ENCODE peak calls at places on chromosomes 1 and 21, in five cellular contexts. One of them, this sample, is unnamed. For H3K9me3, the result is how much of the 10 kb centered on the place peaks cover.

GRCh38 chr1:34538481-34538880 is 216.4 kb upstream of the GJB5 start:
- DNase-seq in small intestine: no peak
- DNase-seq in esophagus squamous epithelium: no peak
- DNase-seq in MM.1S: no peak
- DNase-seq in tibial artery: no peak
- DNase-seq in this sample: no peak

GRCh38 chr1:8364528-8365442 is 46.9 kb downstream of the SLC45A1 start:
- DNase-seq in MM.1S: no peak
- DNase-seq in esophagus squamous epithelium: no peak
- DNase-seq in small intestine: no peak
- DNase-seq in tibial artery: peak
- DNase-seq in this sample: no peak

GRCh38 chr1:26530898-26531598 is 1.5 kb downstream of the RPS6KA1 start:
- DNase-seq in MM.1S: no peak
- DNase-seq in small intestine: peak
- DNase-seq in esophagus squamous epithelium: no peak
- DNase-seq in tibial artery: no peak
- DNase-seq in this sample: no peak

GRCh38 chr1:202958544-202959275 is 598 bp upstream of the ADIPOR1 start:
- DNase-seq in tibial artery: no peak
- DNase-seq in MM.1S: peak
- DNase-seq in esophagus squamous epithelium: no peak
- DNase-seq in small intestine: peak
- DNase-seq in this sample: no peak

GRCh38 chr21:45724994-45725843 is 81.7 kb downstream of the PCBP3 start:
- DNase-seq in small intestine: no peak
- DNase-seq in MM.1S: no peak
- DNase-seq in tibial artery: no peak
- DNase-seq in esophagus squamous epithelium: no peak
- DNase-seq in this sample: no peak

GRCh38 chr1:24999906-25000305 is 69.8 kb upstream of the RUNX3 start:
- DNase-seq in tibial artery: no peak
- DNase-seq in small intestine: no peak
- DNase-seq in esophagus squamous epithelium: no peak
- DNase-seq in MM.1S: no peak
- DNase-seq in this sample: no peak

GRCh38 chr1:8238141-8239038 is 79.5 kb upstream of the SLC45A1 start:
- DNase-seq in MM.1S: no peak
- DNase-seq in small intestine: no peak
- DNase-seq in esophagus squamous epithelium: no peak
- DNase-seq in tibial artery: no peak
- DNase-seq in this sample: no peak

GRCh38 chr1:181099152-181100014 is 10.9 kb downstream of the IER5 start:
- DNase-seq in tibial artery: peak
- DNase-seq in MM.1S: peak
- DNase-seq in esophagus squamous epithelium: no peak
- DNase-seq in small intestine: no peak
- DNase-seq in this sample: peak

GRCh38 chr1:153705484-153705883 is 22.4 kb upstream of the INTS3 start:
- DNase-seq in tibial artery: no peak
- DNase-seq in esophagus squamous epithelium: no peak
- DNase-seq in small intestine: no peak
- DNase-seq in MM.1S: no peak
- DNase-seq in this sample: no peak

GRCh38 chr1:163195728-163196448 is 6.8 kb downstream of the RGS5 start:
- DNase-seq in small intestine: peak
- DNase-seq in MM.1S: no peak
- DNase-seq in esophagus squamous epithelium: no peak
- DNase-seq in tibial artery: no peak
- DNase-seq in this sample: no peak

GRCh38 chr1:158274797-158275196 is 14.9 kb upstream of the CD1C start:
- DNase-seq in esophagus squamous epithelium: no peak
- DNase-seq in tibial artery: no peak
- DNase-seq in MM.1S: no peak
- DNase-seq in small intestine: no peak
- DNase-seq in this sample: no peak

GRCh38 chr1:183652547-183653467 is at the start of gene APOBEC4:
- DNase-seq in MM.1S: no peak
- DNase-seq in tibial artery: no peak
- DNase-seq in small intestine: peak
- DNase-seq in esophagus squamous epithelium: no peak
- DNase-seq in this sample: no peak

GRCh38 chr1:65062339-65062738 is 85.7 kb upstream of the AK4 start:
- DNase-seq in tibial artery: no peak
- DNase-seq in small intestine: no peak
- DNase-seq in MM.1S: no peak
- DNase-seq in esophagus squamous epithelium: no peak
- DNase-seq in this sample: no peak

GRCh38 chr1:223737342-223737741 is 25.0 kb downstream of the CAPN2 start:
- DNase-seq in small intestine: no peak
- DNase-seq in MM.1S: no peak
- DNase-seq in esophagus squamous epithelium: no peak
- DNase-seq in tibial artery: no peak
- DNase-seq in this sample: no peak

GRCh38 chr21:35779690-35780570 is 280.4 kb downstream of the SETD4 start:
- DNase-seq in tibial artery: no peak
- DNase-seq in small intestine: peak
- DNase-seq in MM.1S: no peak
- DNase-seq in esophagus squamous epithelium: no peak
- DNase-seq in this sample: no peak

GRCh38 chr1:13541435-13542215 is 27.8 kb upstream of the LRRC38 start:
- DNase-seq in MM.1S: peak
- DNase-seq in esophagus squamous epithelium: no peak
- DNase-seq in small intestine: no peak
- DNase-seq in tibial artery: no peak
- DNase-seq in this sample: no peak

GRCh38 chr1:35883681-35884155 is 709 bp downstream of the AGO1 start:
- DNase-seq in MM.1S: no peak
- DNase-seq in tibial artery: peak
- DNase-seq in small intestine: peak
- DNase-seq in esophagus squamous epithelium: no peak
- DNase-seq in this sample: peak

GRCh38 chr1:111880866-111881837 is 108.3 kb downstream of the KCND3 start:
- DNase-seq in tibial artery: no peak
- DNase-seq in esophagus squamous epithelium: no peak
- DNase-seq in MM.1S: no peak
- DNase-seq in small intestine: no peak
- DNase-seq in this sample: no peak

GRCh38 chr1:152143147-152143845 is 15.7 kb downstream of the RPTN start:
- DNase-seq in MM.1S: peak
- DNase-seq in esophagus squamous epithelium: no peak
- DNase-seq in tibial artery: no peak
- DNase-seq in small intestine: no peak
- DNase-seq in this sample: no peak

GRCh38 chr21:42147386-42148020 is 71.4 kb upstream of the ABCG1 start:
- DNase-seq in esophagus squamous epithelium: no peak
- DNase-seq in tibial artery: peak
- DNase-seq in MM.1S: no peak
- DNase-seq in small intestine: no peak
- DNase-seq in this sample: no peak

GRCh38 chr1:201675143-201675542 is 136.2 kb downstream of the NAV1 start:
- DNase-seq in tibial artery: no peak
- DNase-seq in small intestine: no peak
- DNase-seq in esophagus squamous epithelium: no peak
- DNase-seq in MM.1S: no peak
- DNase-seq in this sample: no peak

GRCh38 chr21:7953058-7953457 is 2568.3 kb upstream of the TPTE start:
- DNase-seq in MM.1S: no peak
- DNase-seq in tibial artery: no peak
- DNase-seq in esophagus squamous epithelium: no peak
- DNase-seq in small intestine: no peak
- DNase-seq in this sample: no peak
- H3K9me3 ChIP-seq in MM.1S: under half
- H3K9me3 ChIP-seq in tibial artery: half or more
- H3K9me3 ChIP-seq in esophagus squamous epithelium: half or more
- H3K9me3 ChIP-seq in small intestine: under half
- H3K9me3 ChIP-seq in this sample: half or more

GRCh38 chr21:38228115-38228514 is 28.7 kb upstream of the KCNJ15 start:
- DNase-seq in MM.1S: no peak
- DNase-seq in esophagus squamous epithelium: no peak
- DNase-seq in tibial artery: no peak
- DNase-seq in small intestine: no peak
- DNase-seq in this sample: no peak

GRCh38 chr21:38220270-38220737 is 36.5 kb upstream of the KCNJ15 start:
- DNase-seq in MM.1S: no peak
- DNase-seq in tibial artery: no peak
- DNase-seq in small intestine: no peak
- DNase-seq in esophagus squamous epithelium: no peak
- DNase-seq in this sample: no peak

GRCh38 chr21:38227401-38227800 is 29.4 kb upstream of the KCNJ15 start:
- DNase-seq in tibial artery: no peak
- DNase-seq in esophagus squamous epithelium: no peak
- DNase-seq in small intestine: no peak
- DNase-seq in MM.1S: no peak
- DNase-seq in this sample: no peak

GRCh38 chr21:38221594-38221993 is 35.2 kb upstream of the KCNJ15 start:
- DNase-seq in esophagus squamous epithelium: no peak
- DNase-seq in tibial artery: no peak
- DNase-seq in small intestine: no peak
- DNase-seq in MM.1S: no peak
- DNase-seq in this sample: no peak

GRCh38 chr21:38223893-38224540 is 32.8 kb upstream of the KCNJ15 start:
- DNase-seq in esophagus squamous epithelium: no peak
- DNase-seq in small intestine: no peak
- DNase-seq in tibial artery: no peak
- DNase-seq in MM.1S: no peak
- DNase-seq in this sample: peak
- H3K9me3 ChIP-seq in esophagus squamous epithelium: under half
- H3K9me3 ChIP-seq in small intestine: under half
- H3K9me3 ChIP-seq in tibial artery: under half
- H3K9me3 ChIP-seq in MM.1S: under half
- H3K9me3 ChIP-seq in this sample: half or more

GRCh38 chr1:23366146-23366545 is 3.5 kb downstream of the ZNF436 start:
- DNase-seq in MM.1S: no peak
- DNase-seq in tibial artery: no peak
- DNase-seq in small intestine: no peak
- DNase-seq in esophagus squamous epithelium: no peak
- DNase-seq in this sample: no peak

GRCh38 chr1:23357112-23357908 is 12.3 kb downstream of the ZNF436 start:
- DNase-seq in MM.1S: no peak
- DNase-seq in small intestine: no peak
- DNase-seq in esophagus squamous epithelium: no peak
- DNase-seq in tibial artery: no peak
- DNase-seq in this sample: no peak

GRCh38 chr1:23366598-23366997 is 3.0 kb downstream of the ZNF436 start:
- DNase-seq in small intestine: no peak
- DNase-seq in tibial artery: no peak
- DNase-seq in esophagus squamous epithelium: no peak
- DNase-seq in MM.1S: no peak
- DNase-seq in this sample: no peak

GRCh38 chr1:23358310-23358709 is 11.3 kb downstream of the ZNF436 start:
- DNase-seq in MM.1S: no peak
- DNase-seq in esophagus squamous epithelium: no peak
- DNase-seq in small intestine: no peak
- DNase-seq in tibial artery: no peak
- DNase-seq in this sample: no peak

GRCh38 chr1:23362218-23362713 is 7.4 kb downstream of the ZNF436 start:
- DNase-seq in small intestine: no peak
- DNase-seq in esophagus squamous epithelium: no peak
- DNase-seq in tibial artery: no peak
- DNase-seq in MM.1S: no peak
- DNase-seq in this sample: no peak
- H3K9me3 ChIP-seq in small intestine: under half
- H3K9me3 ChIP-seq in esophagus squamous epithelium: half or more
- H3K9me3 ChIP-seq in tibial artery: under half
- H3K9me3 ChIP-seq in MM.1S: under half
- H3K9me3 ChIP-seq in this sample: under half

DNA sequence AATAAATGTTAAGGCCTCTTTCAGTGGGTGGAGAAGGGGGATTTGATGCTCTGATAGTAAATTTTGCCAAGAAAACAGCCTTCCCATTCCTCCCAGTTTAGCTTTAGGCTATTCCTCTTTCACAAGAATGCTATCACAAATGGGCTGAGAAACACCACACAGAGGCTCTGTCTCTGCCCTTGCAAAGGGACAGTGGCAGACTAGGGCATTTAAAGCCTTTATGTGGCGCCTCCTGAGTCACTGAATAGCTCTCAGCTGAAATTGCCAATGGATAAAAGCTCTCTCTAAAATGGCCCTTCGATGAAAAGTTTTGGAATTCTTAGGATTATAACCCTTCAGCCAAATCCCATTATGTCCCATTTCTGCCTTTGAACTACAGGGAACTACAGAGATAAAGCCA is 1000.4 kb downstream of the ADGRL2 start:
- DNase-seq in small intestine: no peak
- DNase-seq in tibial artery: no peak
- DNase-seq in esophagus squamous epithelium: no peak
- DNase-seq in MM.1S: no peak
- DNase-seq in this sample: no peak
- H3K9me3 ChIP-seq in small intestine: under half
- H3K9me3 ChIP-seq in tibial artery: under half
- H3K9me3 ChIP-seq in esophagus squamous epithelium: under half
- H3K9me3 ChIP-seq in MM.1S: under half
- H3K9me3 ChIP-seq in this sample: under half

GRCh38 chr21:27771938-27772505 is 805.1 kb upstream of the ADAMTS5 start:
- DNase-seq in esophagus squamous epithelium: no peak
- DNase-seq in MM.1S: no peak
- DNase-seq in tibial artery: no peak
- DNase-seq in small intestine: no peak
- DNase-seq in this sample: no peak
- H3K9me3 ChIP-seq in esophagus squamous epithelium: under half
- H3K9me3 ChIP-seq in MM.1S: under half
- H3K9me3 ChIP-seq in tibial artery: under half
- H3K9me3 ChIP-seq in small intestine: under half
- H3K9me3 ChIP-seq in this sample: under half

DNA sequence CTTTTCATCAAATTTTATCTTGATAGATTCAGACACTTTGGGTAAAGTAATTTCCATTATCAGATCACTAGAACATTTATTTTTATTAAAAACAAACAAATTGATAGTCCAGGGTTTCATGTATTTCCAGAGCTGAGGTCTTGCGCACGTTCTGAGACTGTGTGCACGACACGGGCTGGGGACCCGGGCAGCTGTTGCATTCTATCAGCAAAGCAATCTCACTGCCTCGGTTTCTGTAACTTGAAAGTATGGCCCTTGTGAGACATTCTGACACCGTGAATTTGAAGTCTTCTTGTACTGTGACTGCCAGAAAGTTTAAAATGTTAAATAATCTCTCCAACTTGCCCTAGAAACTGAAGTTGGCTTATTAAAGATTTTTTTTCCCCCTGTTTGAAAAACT is 746.9 kb upstream of the ADGRL2 start:
- DNase-seq in small intestine: no peak
- DNase-seq in esophagus squamous epithelium: no peak
- DNase-seq in tibial artery: no peak
- DNase-seq in MM.1S: no peak
- DNase-seq in this sample: no peak
- H3K9me3 ChIP-seq in small intestine: under half
- H3K9me3 ChIP-seq in esophagus squamous epithelium: under half
- H3K9me3 ChIP-seq in tibial artery: under half
- H3K9me3 ChIP-seq in MM.1S: under half
- H3K9me3 ChIP-seq in this sample: under half

DNA sequence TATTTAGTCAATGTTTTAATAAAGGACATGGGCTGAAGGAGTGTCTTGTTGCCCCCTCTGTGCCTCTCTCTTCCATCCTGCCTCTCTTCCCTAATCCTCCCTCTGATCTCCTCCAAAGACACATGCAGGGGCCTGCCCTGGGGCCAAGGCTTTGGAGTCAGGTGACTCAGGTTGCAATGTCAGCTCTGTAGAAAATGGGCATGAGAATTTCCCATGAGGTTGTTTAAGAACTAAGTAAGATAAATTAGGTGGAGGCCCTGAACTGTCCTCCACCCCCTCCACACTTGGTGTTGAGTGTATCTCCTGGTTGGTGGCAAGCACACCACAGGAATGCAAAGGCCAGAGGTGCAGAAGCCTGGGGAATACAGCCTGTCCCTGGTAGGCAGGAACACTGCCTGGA is 63.9 kb upstream of the GRIK3 start:
- DNase-seq in small intestine: no peak
- DNase-seq in MM.1S: no peak
- DNase-seq in esophagus squamous epithelium: no peak
- DNase-seq in tibial artery: no peak
- DNase-seq in this sample: no peak
- H3K9me3 ChIP-seq in small intestine: under half
- H3K9me3 ChIP-seq in MM.1S: under half
- H3K9me3 ChIP-seq in esophagus squamous epithelium: under half
- H3K9me3 ChIP-seq in tibial artery: under half
- H3K9me3 ChIP-seq in this sample: under half

This sample was measured in DND-41.